ENCODE peak calls at places on chromosomes 12 and 14, in eight cellular contexts. V is cardiac fibroblast; Z is mammary epithelial cell; H is GM23248; R is CD4-positive, CD25-positive, alpha-beta regulatory T cell; C is hypothalamus; G is pulmonary artery endothelial cell; I is RWPE1. T is an unnamed sample.

GRCh38 chr12:103928736-103929050 is 1.5 kb upstream of the HSP90B1 start:
- DNase-seq in V (no peak), Z (no peak), H (no peak), R (peak), C (no peak), G (no peak), I (no peak), T (no peak)

GRCh38 chr12:109286252-109286651 is 22.8 kb downstream of the FOXN4 start:
- DNase-seq in V (no peak), Z (no peak), H (no peak), R (no peak), C (no peak), G (no peak), I (no peak), T (no peak)

GRCh38 chr12:57815177-57816000 is 3.1 kb downstream of the AVIL start:
- DNase-seq in V (no peak), Z (no peak), H (no peak), R (no peak), C (no peak), G (no peak), I (no peak), T (peak)

GRCh38 chr14:90398315-90398811 is 1.5 kb downstream of the CALM1 start:
- DNase-seq in V (no peak), Z (no peak), H (peak), R (peak), C (no peak), G (no peak), I (peak), T (peak)

GRCh38 chr14:104795781-104796681 is 483 bp upstream of the AKT1 start:
- DNase-seq in V (peak), Z (no peak), H (peak), R (peak), C (no peak), G (no peak), I (peak), T (no peak)

GRCh38 chr12:19144287-19144686 is 14.8 kb downstream of the PLEKHA5 start:
- DNase-seq in V (no peak), Z (no peak), H (no peak), R (no peak), C (no peak), G (no peak), I (no peak), T (no peak)

GRCh38 chr12:95107362-95107761 is 33.9 kb upstream of the NR2C1 start:
- DNase-seq in V (no peak), Z (no peak), H (no peak), R (no peak), C (no peak), G (no peak), I (no peak), T (no peak)

GRCh38 chr12:126663304-126664094 is 1598.3 kb downstream of the AACS start:
- DNase-seq in V (peak), Z (peak), H (peak), R (peak), C (no peak), G (no peak), I (no peak), T (peak)

GRCh38 chr14:53954551-53955233 is 1.9 kb downstream of the BMP4 start:
- DNase-seq in V (peak), Z (peak), H (peak), R (peak), C (no peak), G (no peak), I (no peak), T (no peak)

GRCh38 chr12:121748571-121749265 is 36.2 kb downstream of the TMEM120B start:
- DNase-seq in V (peak), Z (no peak), H (peak), R (peak), C (no peak), G (peak), I (no peak), T (no peak)

GRCh38 chr12:51926718-51927117 is 19.4 kb downstream of the ACVRL1 start:
- DNase-seq in V (peak), Z (peak), H (peak), R (peak), C (no peak), G (peak), I (peak), T (no peak)

GRCh38 chr14:33934938-33935337 is 15.9 kb downstream of the EGLN3 start:
- DNase-seq in V (no peak), Z (no peak), H (no peak), R (no peak), C (no peak), G (no peak), I (no peak), T (no peak)

GRCh38 chr14:70901218-70901772 is 6.0 kb upstream of the PCNX1 start:
- DNase-seq in V (peak), Z (no peak), H (peak), R (no peak), C (no peak), G (no peak), I (no peak), T (no peak)

GRCh38 chr12:67710582-67710981 is 62.0 kb downstream of the DYRK2 start:
- DNase-seq in V (peak), Z (peak), H (peak), R (no peak), C (no peak), G (no peak), I (no peak), T (no peak)

GRCh38 chr12:119183942-119184695 is 5.4 kb downstream of the HSPB8 start:
- DNase-seq in V (peak), Z (no peak), H (peak), R (no peak), C (no peak), G (no peak), I (no peak), T (no peak)

GRCh38 chr12:66004922-66005703 is 125.4 kb downstream of the LLPH start:
- DNase-seq in V (no peak), Z (no peak), H (no peak), R (no peak), C (no peak), G (no peak), I (no peak), T (no peak)

GRCh38 chr12:6958609-6959375 is 7.6 kb downstream of the PTPN6 start:
- DNase-seq in V (no peak), Z (no peak), H (no peak), R (peak), C (no peak), G (no peak), I (no peak), T (no peak)

GRCh38 chr14:23551266-23552028 is at the start of gene ZFHX2:
- DNase-seq in V (peak), Z (peak), H (peak), R (peak), C (peak), G (peak), I (peak), T (peak)

GRCh38 chr12:112401903-112402498 is 7.4 kb downstream of the RPL6 start:
- DNase-seq in V (no peak), Z (no peak), H (no peak), R (no peak), C (no peak), G (no peak), I (no peak), T (no peak)

GRCh38 chr14:51539571-51540037 is 112.1 kb upstream of the FRMD6 start:
- DNase-seq in V (peak), Z (peak), H (peak), R (no peak), C (no peak), G (peak), I (peak), T (no peak)

GRCh38 chr12:6361834-6362233 is 13.5 kb downstream of the SCNN1A start:
- DNase-seq in V (peak), Z (no peak), H (no peak), R (peak), C (no peak), G (no peak), I (no peak), T (no peak)

GRCh38 chr12:81800298-81801148 is 41.4 kb upstream of the PPFIA2 start:
- DNase-seq in V (no peak), Z (no peak), H (peak), R (no peak), C (no peak), G (no peak), I (no peak), T (no peak)

T was measured in NCI-H2171.